ENCODE peak calls at places on chromosomes 13 and 19, in seven cellular contexts. B is stimulated activated naive B cell treated with anti-CD40 and anti-IgM and Interleukin-4, amounts not matched to agents 10 μg/mL and 1 μg/mL and 100 μg/mL, for 72 hours; N is stimulated activated CD8-positive, alpha-beta memory T cell treated with anti-CD3 and anti-CD28 coated beads, Interleukin-2, amount 100 ng/mL, for 48 hours; P is HEK293T; X is smooth muscle cell of the brain vasculature; A is MCF 10A; T is T-helper 9 cell. Y is an unnamed sample.

GRCh38 chr19:8973501-8974091 is 36.6 kb downstream of the MUC16 start:
- DNase-seq in A (peak), X (no peak), T (no peak), N (no peak), B (no peak), P (peak), Y (no peak)

GRCh38 chr13:73832203-73832602 is 302.0 kb downstream of the KLF12 start:
- DNase-seq in B (no peak), P (no peak), T (no peak), X (no peak), A (no peak), N (no peak), Y (no peak)

GRCh38 chr13:111187879-111188643 is 73.0 kb downstream of the ARHGEF7 start:
- DNase-seq in N (no peak), T (no peak), B (peak), P (no peak), A (peak), X (no peak), Y (peak)

GRCh38 chr19:41532526-41532925 is 43.4 kb upstream of the CEACAM21 start:
- DNase-seq in T (no peak), N (no peak), P (no peak), B (no peak), X (no peak), A (no peak), Y (no peak)

GRCh38 chr13:113880651-113881611 is 17.1 kb upstream of the GAS6 start:
- DNase-seq in T (no peak), X (no peak), P (no peak), N (no peak), A (no peak), B (no peak), Y (no peak)

GRCh38 chr13:73477441-73477840 is 418.6 kb downstream of the KLF5 start:
- DNase-seq in P (no peak), T (no peak), X (no peak), N (no peak), A (no peak), B (no peak), Y (no peak)

GRCh38 chr13:35894636-35895035 is 236.5 kb downstream of the DCLK1 start:
- DNase-seq in B (no peak), T (no peak), N (no peak), P (no peak), A (no peak), X (no peak), Y (no peak)

GRCh38 chr13:80237646-80238045 is 103.3 kb downstream of the SPRY2 start:
- DNase-seq in T (no peak), N (no peak), B (no peak), X (no peak), P (no peak), A (no peak), Y (no peak)

GRCh38 chr13:113586661-113587479 is 2.3 kb downstream of the TFDP1 start:
- DNase-seq in A (no peak), X (no peak), B (no peak), N (no peak), T (no peak), P (no peak), Y (no peak)

GRCh38 chr13:79271616-79272015 is 134.4 kb downstream of the RBM26 start:
- DNase-seq in A (no peak), P (no peak), B (no peak), X (no peak), T (no peak), N (no peak), Y (no peak)

GRCh38 chr19:37980419-37980975 is 73.5 kb downstream of the SIPA1L3 start:
- DNase-seq in T (no peak), N (no peak), B (no peak), P (no peak), X (no peak), A (no peak), Y (no peak)

GRCh38 chr19:51107406-51108065 is 673 bp downstream of the CTU1 start:
- DNase-seq in B (no peak), A (no peak), T (no peak), N (no peak), P (peak), X (no peak), Y (no peak)

GRCh38 chr19:7458675-7459074 is 30.2 kb downstream of the PEX11G start:
- DNase-seq in T (no peak), A (no peak), B (no peak), P (no peak), N (no peak), X (no peak), Y (no peak)

GRCh38 chr19:6470173-6470572 is 6.1 kb downstream of the CRB3 start:
- DNase-seq in T (no peak), P (no peak), B (no peak), N (no peak), X (no peak), A (no peak), Y (no peak)

GRCh38 chr19:11814707-11815050 is 606 bp downstream of the ZNF440 start:
- DNase-seq in T (no peak), N (no peak), X (no peak), B (no peak), P (no peak), A (no peak), Y (peak)

GRCh38 chr13:97977376-97977705 is 23.9 kb downstream of the IPO5 start:
- DNase-seq in B (no peak), P (no peak), N (no peak), A (peak), X (no peak), T (no peak), Y (peak)

GRCh38 chr13:112655898-112656297 is 33.9 kb upstream of the ATP11A start:
- DNase-seq in X (no peak), B (no peak), T (no peak), N (no peak), A (no peak), P (no peak), Y (no peak)

GRCh38 chr13:75219479-75220237 is 262.3 kb downstream of the TBC1D4 start:
- DNase-seq in X (no peak), T (peak), A (peak), B (peak), P (peak), N (peak), Y (peak)

GRCh38 chr19:2491130-2491801 is 15.3 kb downstream of the GADD45B start:
- DNase-seq in A (peak), X (no peak), P (no peak), B (no peak), N (no peak), T (no peak), Y (peak)

GRCh38 chr13:98751397-98752110 is 918 bp downstream of the SLC15A1 start:
- DNase-seq in X (no peak), P (peak), B (no peak), T (no peak), A (no peak), N (no peak), Y (peak)

GRCh38 chr19:39937094-39937493 is 2.7 kb upstream of the FCGBP start:
- DNase-seq in X (no peak), T (peak), B (peak), A (no peak), P (no peak), N (peak), Y (no peak)

GRCh38 chr13:26423634-26424033 is 133.8 kb upstream of the WASF3 start:
- DNase-seq in X (no peak), B (no peak), P (no peak), A (no peak), T (no peak), N (no peak), Y (no peak)

GRCh38 chr13:97659602-97660001 is 225.6 kb downstream of the RAP2A start:
- DNase-seq in P (peak), B (no peak), A (no peak), T (no peak), X (no peak), N (no peak), Y (no peak)

GRCh38 chr13:111491021-111491420 is 170.6 kb downstream of the TEX29 start:
- DNase-seq in X (no peak), P (no peak), B (no peak), T (no peak), N (no peak), A (no peak), Y (no peak)

GRCh38 chr13:37357548-37357947 is 241.0 kb downstream of the POSTN start:
- DNase-seq in X (no peak), N (no peak), B (no peak), A (no peak), P (no peak), T (no peak), Y (no peak)

GRCh38 chr19:42301646-42302204 is at the start of gene PRR19:
- DNase-seq in P (no peak), A (no peak), X (no peak), T (no peak), N (no peak), B (no peak), Y (peak)

GRCh38 chr13:35524192-35524591 is 47.7 kb upstream of the MAB21L1 start:
- DNase-seq in X (no peak), A (no peak), N (no peak), P (no peak), B (no peak), T (no peak), Y (no peak)

GRCh38 chr19:5801796-5802616 is 2.9 kb upstream of the NRTN start:
- DNase-seq in P (no peak), B (no peak), X (no peak), N (no peak), A (no peak), T (no peak), Y (no peak)

GRCh38 chr19:11496391-11497163 is 9.1 kb downstream of the ZNF653 start:
- DNase-seq in B (no peak), A (peak), N (peak), X (peak), T (peak), P (peak), Y (peak)

GRCh38 chr19:52570005-52570861 is at the start of gene ZNF701:
- DNase-seq in A (peak), P (peak), B (peak), T (peak), X (peak), N (peak), Y (peak)

GRCh38 chr13:103351035-103351828 is 285.0 kb upstream of the SLC10A2 start:
- DNase-seq in T (no peak), P (no peak), X (no peak), A (peak), N (no peak), B (no peak), Y (peak)